ENCODE peak calls at places on chromosomes 1 and 21, in five cellular contexts. G is activated CD8-positive, alpha-beta memory T cell treated with anti-CD3 and anti-CD28 coated beads, Interleukin-2, amount 10 ng/mL, durations not matched to agents 7 days and 5 days; L is heart left ventricle; E is stimulated activated naive CD8-positive, alpha-beta T cell treated with anti-CD3 and anti-CD28 coated beads, Interleukin-15, Interleukin-2, amounts not matched to agents 100 U/mL and 50 U/mL, for 24 hours; Y is H7. D is an unnamed sample.

GRCh38 chr1:94602312-94602711 is 60.8 kb upstream of the F3 start:
- DNase-seq in G (peak), Y (no peak), E (no peak), L (no peak), D (no peak)

GRCh38 chr1:193062698-193063463 is 3.5 kb downstream of the RO60 start:
- DNase-seq in L (no peak), G (no peak), Y (no peak), E (no peak), D (no peak)

GRCh38 chr1:214123061-214123784 is 135.4 kb downstream of the PROX1 start:
- DNase-seq in E (no peak), L (peak), G (no peak), Y (peak), D (peak)

GRCh38 chr21:42562816-42563215 is 49.2 kb downstream of the SLC37A1 start:
- DNase-seq in G (no peak), L (no peak), Y (no peak), E (no peak), D (peak)

GRCh38 chr1:97506368-97506767 is 414.5 kb downstream of the DPYD start:
- DNase-seq in Y (no peak), L (no peak), G (no peak), E (no peak), D (no peak)

GRCh38 chr1:235906436-235906835 is 39.7 kb upstream of the LYST start:
- DNase-seq in E (no peak), G (no peak), Y (no peak), L (no peak), D (no peak)

GRCh38 chr1:66729130-66729922 is 22.9 kb upstream of the DYNLT5 start:
- DNase-seq in E (no peak), G (no peak), L (no peak), Y (no peak), D (no peak)

GRCh38 chr1:231487019-231487418 is 41.5 kb upstream of the TSNAX start:
- DNase-seq in E (no peak), G (no peak), L (no peak), Y (no peak), D (no peak)

GRCh38 chr1:150808134-150808533 is at the start of gene CTSK:
- DNase-seq in G (no peak), L (no peak), E (no peak), Y (no peak), D (peak)

GRCh38 chr1:3160647-3161046 is 91.6 kb downstream of the PRDM16 start:
- DNase-seq in L (no peak), Y (no peak), G (no peak), E (no peak), D (no peak)

GRCh38 chr1:213075725-213076124 is 24.7 kb downstream of the RPS6KC1 start:
- DNase-seq in E (no peak), L (no peak), Y (no peak), G (no peak), D (no peak)

GRCh38 chr1:197685785-197686184 is 89.5 kb downstream of the DENND1B start:
- DNase-seq in E (no peak), Y (no peak), L (no peak), G (no peak), D (no peak)

GRCh38 chr1:68197891-68198290 is 34.4 kb downstream of the WLS start:
- DNase-seq in L (no peak), E (no peak), Y (no peak), G (no peak), D (no peak)

GRCh38 chr1:37714226-37714625 is 21.9 kb downstream of the CDCA8 start:
- DNase-seq in G (no peak), E (no peak), Y (no peak), L (no peak), D (no peak)